ENCODE peak calls at places on chromosome 17, in five cellular contexts. D is Panc1; A is CD8-positive, alpha-beta T cell; U is stimulated activated memory B cell treated with anti-CD40 and anti-IgM and Interleukin-4, amounts not matched to agents 10 μg/mL and 1 μg/mL and 100 μg/mL, for 72 hours; W is naive thymus-derived CD8-positive, alpha-beta T cell. F is an unnamed sample.

GRCh38 chr17:13952252-13952721 is 117.0 kb upstream of the COX10 start:
- ATAC-seq in D (no peak), A (no peak), U (no peak), W (no peak), F (no peak)

GRCh38 chr17:2266045-2266864 is 37.3 kb downstream of the SMG6 start:
- ATAC-seq in D (no peak), A (peak), U (peak), W (peak), F (no peak)

GRCh38 chr17:63542942-63543821 is 7.1 kb upstream of the DCAF7 start:
- ATAC-seq in D (no peak), A (no peak), U (no peak), W (no peak), F (no peak)

GRCh38 chr17:79699386-79700036 is 31.2 kb upstream of the ENPP7 start:
- ATAC-seq in D (no peak), A (peak), U (no peak), W (peak), F (no peak)

GRCh38 chr17:4331614-4332013 is 34.9 kb downstream of the UBE2G1 start:
- ATAC-seq in D (no peak), A (no peak), U (peak), W (no peak), F (no peak)

GRCh38 chr17:83078378-83079339 is 750 bp upstream of the METRNL start:
- ATAC-seq in D (peak), A (no peak), U (no peak), W (peak), F (peak)

GRCh38 chr17:79188048-79188447 is 113.4 kb downstream of the ENGASE start:
- ATAC-seq in D (peak), A (no peak), U (peak), W (no peak), F (no peak)

GRCh38 chr17:7835818-7836595 is 2.0 kb downstream of the KDM6B start:
- ATAC-seq in D (peak), A (no peak), U (peak), W (peak), F (no peak)

GRCh38 chr17:42920922-42921321 is 20.3 kb downstream of the G6PC1 start:
- ATAC-seq in D (no peak), A (no peak), U (no peak), W (no peak), F (peak)

GRCh38 chr17:48139948-48140347 is 32.4 kb downstream of the SNX11 start:
- ATAC-seq in D (no peak), A (no peak), U (no peak), W (no peak), F (no peak)

GRCh38 chr17:50871369-50871768 is 5.2 kb upstream of the TOB1 start:
- ATAC-seq in D (no peak), A (peak), U (no peak), W (peak), F (no peak)

GRCh38 chr17:29596811-29597210 is 3.9 kb downstream of the ANKRD13B start:
- ATAC-seq in D (no peak), A (no peak), U (no peak), W (no peak), F (no peak)

GRCh38 chr17:4968916-4969550 is 1.4 kb upstream of the SPAG7 start:
- ATAC-seq in D (no peak), A (no peak), U (no peak), W (no peak), F (no peak)

GRCh38 chr17:46208997-46209396 is 15.8 kb upstream of the KANSL1 start:
- ATAC-seq in D (no peak), A (no peak), U (no peak), W (no peak), F (no peak)

GRCh38 chr17:42571435-42572225 is 4.7 kb downstream of the MLX start:
- ATAC-seq in D (no peak), A (no peak), U (no peak), W (no peak), F (no peak)

GRCh38 chr17:75750661-75751423 is 14.2 kb downstream of the GALK1 start:
- ATAC-seq in D (no peak), A (no peak), U (no peak), W (no peak), F (no peak)

F was measured in gastroesophageal sphincter.